ENCODE peak calls at places on chromosomes 6 and 20, in eight cellular contexts. Q, I, F, M, C, R, L and K are unnamed samples.

GRCh38 chr6:38091626-38092025 is 272.1 kb downstream of the ZFAND3 start:
- DNase-seq in I (no peak), Q (no peak), C (no peak), L (no peak), F (no peak), M (peak; percentile 3), R (no peak), K (no peak)

GRCh38 chr20:54197621-54198604 is 10.0 kb upstream of the PFDN4 start:
- DNase-seq in F (no peak), L (no peak), C (no peak), R (no peak), Q (no peak), I (no peak), M (no peak), K (peak; percentile 74)

GRCh38 chr6:160714731-160715130 is 12.7 kb downstream of the PLG start:
- DNase-seq in Q (no peak), C (no peak), R (no peak), F (no peak), L (no peak), I (no peak), M (no peak), K (no peak)

GRCh38 chr6:32627831-32628230 is 9.4 kb upstream of the HLA-DQA1 start:
- DNase-seq in L (no peak), R (peak; percentile 29), Q (peak; percentile 25), C (peak; percentile 62), I (no peak), M (peak; percentile 17), F (no peak), K (no peak)

GRCh38 chr6:75604294-75604693 is 2.6 kb downstream of the SENP6 start:
- DNase-seq in L (no peak), R (no peak), C (no peak), Q (no peak), M (no peak), I (no peak), F (no peak), K (no peak)

GRCh38 chr6:14040042-14040441 is 77.5 kb upstream of the CD83 start:
- DNase-seq in I (no peak), C (no peak), R (no peak), Q (no peak), F (no peak), L (no peak), M (no peak), K (no peak)

GRCh38 chr20:14134004-14134403 is 138.7 kb downstream of the MACROD2 start:
- DNase-seq in F (no peak), C (no peak), I (no peak), M (no peak), L (no peak), R (no peak), Q (no peak), K (no peak)

GRCh38 chr20:53171065-53171464 is 198.9 kb downstream of the TSHZ2 start:
- DNase-seq in R (no peak), L (no peak), M (no peak), Q (no peak), F (no peak), C (no peak), I (no peak), K (no peak)

GRCh38 chr6:18293192-18293904 is 29.0 kb upstream of the DEK start:
- DNase-seq in F (no peak), R (no peak), M (no peak), L (no peak), C (no peak), Q (no peak), I (no peak), K (peak; percentile 84)

GRCh38 chr6:47161176-47161687 is 119.1 kb upstream of the ADGRF1 start:
- DNase-seq in L (no peak), I (no peak), C (no peak), R (no peak), M (no peak), F (no peak), Q (no peak), K (peak; percentile 58)

GRCh38 chr20:12928755-12929401 is 79.9 kb upstream of the SPTLC3 start:
- DNase-seq in L (no peak), M (no peak), Q (no peak), C (no peak), F (peak; percentile 42), R (no peak), I (no peak), K (peak; percentile 25)

GRCh38 chr20:44780226-44780625 is 30.1 kb downstream of the RIMS4 start:
- DNase-seq in L (no peak), F (peak; percentile 8), M (peak; percentile 88), C (no peak), Q (peak; percentile 58), R (peak; percentile 61), I (no peak), K (peak; percentile 23)

GRCh38 chr20:10987651-10988383 is 314.0 kb upstream of the JAG1 start:
- DNase-seq in R (no peak), Q (no peak), F (no peak), C (no peak), I (no peak), L (no peak), M (no peak), K (no peak)

GRCh38 chr6:167934426-167934864 is 63.0 kb upstream of the KIF25 start:
- DNase-seq in F (no peak), I (no peak), R (no peak), Q (no peak), M (peak; percentile 11), C (no peak), L (no peak), K (no peak)

GRCh38 chr6:36758516-36759176 is 61.0 kb downstream of the RAB44 start:
- DNase-seq in I (no peak), L (no peak), C (no peak), R (peak; percentile 54), M (no peak), F (no peak), Q (no peak), K (no peak)

GRCh38 chr20:35953411-35954199 is 697 bp downstream of the SCAND1 start:
- DNase-seq in R (peak; percentile 36), Q (peak; percentile 56), L (no peak), I (peak; percentile 77), C (peak; percentile 82), M (peak; percentile 64), F (no peak), K (peak; percentile 35)

GRCh38 chr6:39923394-39923793 is 10.9 kb downstream of the MOCS1 start:
- DNase-seq in F (no peak), I (peak; percentile 94), L (no peak), M (no peak), C (peak; percentile 88), R (no peak), Q (no peak), K (no peak)

GRCh38 chr6:13526718-13527668 is 39.6 kb upstream of the GFOD1 start:
- DNase-seq in M (no peak), I (no peak), L (peak; percentile 70), C (no peak), R (peak; percentile 30), F (no peak), Q (peak; percentile 45), K (no peak)

GRCh38 chr6:165925474-165926156 is 242.0 kb downstream of the TBXT start:
- DNase-seq in M (no peak), Q (no peak), R (no peak), L (no peak), F (no peak), I (no peak), C (no peak), K (no peak)

GRCh38 chr6:29426654-29427053 is 11.9 kb downstream of the OR12D1 start:
- DNase-seq in R (no peak), Q (no peak), I (no peak), F (no peak), C (no peak), M (no peak), L (no peak), K (no peak)

GRCh38 chr6:134707342-134707982 is 242.4 kb downstream of the ALDH8A1 start:
- DNase-seq in F (no peak), M (no peak), I (no peak), C (no peak), Q (no peak), R (peak; percentile 35), L (no peak), K (peak; percentile 68)

GRCh38 chr6:156395276-156395675 is 381.9 kb upstream of the ARID1B start:
- DNase-seq in M (no peak), L (peak; percentile 68), F (no peak), I (no peak), Q (peak; percentile 48), C (no peak), R (no peak), K (no peak)

GRCh38 chr20:5353624-5354496 is 37.1 kb upstream of the PROKR2 start:
- DNase-seq in Q (no peak), F (no peak), R (no peak), L (no peak), C (no peak), I (no peak), M (no peak), K (peak; percentile 57)

GRCh38 chr6:116430860-116431259 is 30.3 kb upstream of the CALHM6 start:
- DNase-seq in M (no peak), L (no peak), R (no peak), F (no peak), Q (no peak), I (no peak), C (no peak), K (no peak)
- TF ChIP-seq CTCF in M (no peak), L (no peak), R (peak; percentile 23), F (no peak), Q (no peak), I (no peak), C (no peak), K (peak; percentile 10)

DNA sequence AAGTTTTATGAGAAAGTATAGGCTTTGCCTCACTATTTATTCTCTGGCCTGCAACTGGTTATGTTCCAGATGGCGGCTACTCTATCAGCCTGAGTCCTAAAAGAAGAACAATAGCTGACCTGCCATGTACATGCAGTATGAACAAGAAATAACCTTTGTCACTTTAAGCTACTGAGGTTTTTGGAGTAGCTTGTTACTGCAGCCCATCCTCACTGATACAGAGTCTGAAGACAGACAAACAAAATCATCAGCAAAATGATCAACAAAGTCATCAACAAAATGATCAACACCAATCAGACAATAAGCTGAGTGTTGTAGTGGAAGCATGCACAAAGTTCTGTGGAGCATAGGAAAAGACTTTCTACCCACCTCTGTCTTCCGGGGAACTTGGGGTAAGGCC is 82.5 kb downstream of the PLCG1 start:
- DNase-seq in C (no peak), I (no peak), M (no peak), L (no peak), R (no peak), Q (no peak), F (no peak), K (no peak)
- TF ChIP-seq CTCF in C (no peak), I (no peak), M (no peak), L (no peak), R (no peak), Q (no peak), F (no peak), K (no peak)

GRCh38 chr6:51934098-51934497 is 153.3 kb downstream of the PKHD1 start:
- DNase-seq in I (no peak), M (peak; percentile 3), Q (peak; percentile 35), L (no peak), R (peak; percentile 75), C (no peak), F (no peak), K (no peak)
- TF ChIP-seq CTCF in I (peak; percentile 7), M (peak; percentile 30), Q (peak; percentile 41), L (peak; percentile 74), R (peak; percentile 72), C (no peak), F (peak; percentile 9), K (peak; percentile 30)

DNA sequence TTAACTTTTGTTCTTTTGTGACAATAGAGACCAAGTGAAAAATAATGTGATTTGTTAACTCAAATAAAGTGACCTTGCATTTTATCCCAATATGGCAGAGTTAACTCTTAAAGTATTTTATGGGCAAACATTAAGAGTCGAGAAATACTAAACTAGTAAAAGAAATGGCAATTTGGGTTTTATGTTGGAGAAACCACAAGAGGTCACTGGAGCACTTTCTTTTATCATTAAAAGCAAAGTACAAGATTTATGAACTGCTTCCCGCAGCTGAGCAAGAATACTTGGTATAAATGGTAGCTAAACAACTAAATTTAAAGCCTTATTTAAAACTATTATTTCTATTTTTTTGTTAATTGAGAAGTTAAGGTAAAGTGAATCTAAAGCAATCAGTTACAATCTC is 33.5 kb upstream of the MCM9 start:
- DNase-seq in F (no peak), C (no peak), L (no peak), Q (no peak), I (no peak), R (no peak), M (no peak), K (peak; percentile 6)
- TF ChIP-seq CTCF in F (peak; percentile 15), C (peak; percentile 45), L (peak; percentile 13), Q (no peak), I (peak; percentile 52), R (peak; percentile 65), M (peak; percentile 31), K (peak; percentile 59)